ENCODE peak calls at places on chromosomes 4 and X, in eight cellular contexts. G is colonic mucosa, Y is tibial nerve, Q is hepatocyte, D is body of pancreas, H is right cardiac atrium, B is A549, W is HepG2. F is an unnamed sample.

GRCh38 chrX:32530802-32531403 is 680.4 kb downstream of the DMD start:
- DNase-seq in D (peak; percentile 20), G (peak; percentile 31), Q (peak; percentile 83), Y (no peak), W (peak; percentile 21), B (no peak), H (no peak), F (no peak)

GRCh38 chrX:113741744-113742143 is 842.1 kb upstream of the HTR2C start:
- DNase-seq in Y (no peak), D (no peak), G (no peak), Q (peak; percentile 66), H (no peak), W (peak; percentile 2), B (no peak), F (no peak)

GRCh38 chrX:131063613-131064012 is 5.5 kb downstream of the ARHGAP36 start:
- DNase-seq in H (no peak), W (no peak), Q (no peak), B (no peak), Y (no peak), D (no peak), G (no peak), F (no peak)

GRCh38 chr4:126071346-126072333 is 756.9 kb downstream of the FAT4 start:
- DNase-seq in H (peak; percentile 47), Y (no peak), B (no peak), Q (peak; percentile 38), D (peak; percentile 60), G (no peak), W (peak; percentile 11), F (peak; percentile 35)

GRCh38 chrX:117854806-117855205 is 261.8 kb downstream of the KLHL13 start:
- DNase-seq in G (no peak), Y (no peak), B (no peak), W (no peak), H (no peak), Q (no peak), D (no peak), F (no peak)

GRCh38 chr4:17846256-17846655 is 35.5 kb downstream of the NCAPG start:
- DNase-seq in W (no peak), B (no peak), H (no peak), D (no peak), G (no peak), Y (no peak), Q (no peak), F (no peak)

GRCh38 chr4:142372570-142373300 is 473.4 kb downstream of the INPP4B start:
- DNase-seq in D (no peak), H (no peak), Q (no peak), W (no peak), G (no peak), B (no peak), Y (no peak), F (no peak)

GRCh38 chrX:154429708-154430107 is 1.2 kb downstream of the ATP6AP1 start:
- DNase-seq in B (no peak), G (no peak), W (no peak), H (no peak), D (no peak), Y (no peak), Q (no peak), F (no peak)

GRCh38 chr4:74028504-74028903 is 10.0 kb downstream of the CXCL3 start:
- DNase-seq in H (no peak), Q (no peak), G (no peak), D (no peak), W (no peak), B (no peak), Y (no peak), F (no peak)

GRCh38 chr4:124337874-124338273 is 374.7 kb downstream of the ANKRD50 start:
- DNase-seq in Y (no peak), B (no peak), W (no peak), Q (no peak), H (peak; percentile 79), G (no peak), D (peak; percentile 49), F (no peak)

GRCh38 chrX:57677132-57677858 is 2.8 kb downstream of the NLRP2B start:
- DNase-seq in G (no peak), Y (no peak), W (no peak), B (no peak), H (no peak), Q (no peak), D (no peak), F (no peak)

GRCh38 chr4:24973471-24974251 is 57.1 kb downstream of the LGI2 start:
- DNase-seq in G (peak; percentile 41), H (peak; percentile 82), B (peak; percentile 14), Y (no peak), Q (peak; percentile 17), D (no peak), W (peak; percentile 36), F (peak; percentile 93)

GRCh38 chrX:119303137-119303536 is 67.1 kb downstream of the PGRMC1 start:
- DNase-seq in H (no peak), D (no peak), Q (no peak), B (no peak), Y (no peak), W (no peak), G (no peak), F (no peak)

DNA sequence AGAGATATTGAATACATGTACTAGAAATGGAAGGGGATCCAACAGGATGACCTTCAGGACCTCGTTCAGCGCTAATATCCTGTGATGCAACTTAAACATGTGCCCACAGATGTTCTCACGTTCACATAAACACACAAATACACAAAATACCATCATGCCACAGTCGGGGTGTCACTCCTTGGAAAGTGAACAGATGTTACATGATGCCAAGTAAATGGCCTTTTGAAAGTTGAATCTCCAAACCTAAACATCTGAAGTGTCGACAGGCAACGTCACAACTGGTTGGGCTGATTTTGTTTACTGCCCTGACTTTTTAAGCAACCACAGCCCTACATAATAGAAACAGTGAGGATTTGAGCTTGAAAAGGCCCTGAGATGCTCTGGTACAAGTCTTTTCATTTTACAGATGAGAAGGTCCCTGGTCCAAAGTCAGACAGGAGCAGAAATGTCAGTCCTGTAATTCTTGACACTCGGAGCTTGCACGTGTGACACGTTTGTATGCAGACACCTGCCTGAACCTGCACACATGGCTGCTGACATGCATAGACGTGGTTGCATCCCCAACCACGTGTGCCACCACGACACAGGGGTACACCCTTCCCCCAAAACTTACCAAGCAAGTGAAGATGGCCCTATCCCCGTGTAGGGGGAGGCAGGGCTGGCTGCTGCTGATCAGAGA is 23.5 kb upstream of the BCORL1 start:
- DNase-seq in W (no peak), G (no peak), Q (no peak), H (no peak), Y (no peak), B (no peak), D (no peak), F (no peak)
- H3K27ac ChIP-seq in W (no peak overlapping the region), G (no peak overlapping the region), Q (no peak overlapping the region), H (no peak overlapping the region), Y (no peak overlapping the region), B (no peak overlapping the region), D (no peak overlapping the region), F (no peak overlapping the region)

DNA sequence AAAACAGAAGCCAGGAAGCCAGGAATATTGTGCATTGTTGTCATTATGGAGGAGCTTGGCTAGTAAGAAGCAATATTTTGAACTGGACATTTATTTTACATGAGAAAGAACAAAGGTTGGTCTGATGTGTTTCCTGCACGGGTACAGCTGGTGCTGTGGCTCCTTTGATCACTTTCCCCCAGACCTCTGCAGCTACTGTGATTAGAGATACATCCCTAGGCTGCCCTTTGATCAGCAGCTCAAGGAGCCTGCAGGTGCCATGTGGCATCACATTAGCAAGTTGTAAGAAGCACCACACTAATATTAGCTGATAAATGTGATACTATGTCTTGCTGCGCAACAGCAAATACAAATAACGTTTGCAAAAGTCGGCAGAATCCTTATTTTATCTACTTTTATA is 2.5 kb downstream of the PDGFC start:
- DNase-seq in B (no peak), D (no peak), G (no peak), W (no peak), H (no peak), Y (no peak), Q (no peak), F (no peak)
- H3K4me3 ChIP-seq in B (no peak overlapping the region), D (no peak overlapping the region), G (no peak overlapping the region), W (peak overlapping the region; percentile 82), H (peak overlapping the region; percentile 100), Y (no peak overlapping the region), Q (peak overlapping the region; percentile 59), F (peak overlapping the region; percentile 59)

GRCh38 chr4:182642831-182643230 is 274.4 kb downstream of the DCTD start:
- DNase-seq in B (peak; percentile 0), W (peak; percentile 9), D (no peak), H (no peak), Q (no peak), Y (no peak), G (no peak), F (no peak)

GRCh38 chr4:182643801-182644311 is 273.3 kb downstream of the DCTD start:
- DNase-seq in W (no peak), H (peak; percentile 65), B (no peak), Y (no peak), D (no peak), Q (no peak), G (no peak), F (no peak)

GRCh38 chr4:182647901-182648300 is 269.3 kb downstream of the DCTD start:
- DNase-seq in D (no peak), H (no peak), B (no peak), Q (no peak), Y (no peak), G (no peak), W (no peak), F (no peak)

GRCh38 chr4:182645511-182645910 is 271.7 kb downstream of the DCTD start:
- DNase-seq in G (no peak), B (no peak), W (no peak), H (no peak), D (no peak), Q (no peak), Y (no peak), F (no peak)

DNA sequence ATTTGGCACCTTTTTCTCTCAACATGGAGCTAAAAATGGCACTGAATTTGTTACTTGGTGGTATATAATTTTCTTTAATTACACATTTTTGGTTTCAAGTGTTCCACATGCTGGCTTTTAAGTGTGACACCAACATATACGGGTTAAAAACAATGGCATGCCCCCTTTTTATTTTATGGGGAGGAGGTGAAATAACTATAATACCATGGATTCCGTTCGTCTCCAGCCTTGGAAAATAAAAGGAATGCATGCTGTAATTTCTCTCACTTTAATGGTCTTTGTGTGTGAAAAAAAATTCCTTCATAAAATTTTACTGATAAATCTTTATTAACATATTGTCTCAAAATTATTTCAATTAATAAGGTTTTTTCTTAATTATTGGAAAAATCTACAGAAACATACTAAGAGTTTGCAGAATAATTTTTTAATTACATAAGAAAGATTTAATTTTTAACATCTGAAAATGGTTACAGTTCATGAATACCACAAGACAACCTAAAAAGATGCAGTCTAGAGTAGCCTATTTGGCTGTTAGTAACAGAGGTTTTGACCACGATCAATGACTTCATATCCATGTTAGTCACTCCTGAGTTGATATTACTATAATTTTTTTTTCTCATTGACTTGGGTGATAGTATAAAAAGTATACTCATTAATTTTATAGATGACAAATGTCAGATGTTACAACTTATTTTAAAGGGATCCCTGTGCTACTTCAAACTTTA is 272.7 kb downstream of the DCTD start:
- DNase-seq in Y (no peak), H (no peak), W (no peak), G (no peak), B (no peak), D (no peak), Q (no peak), F (no peak)
- H3K27ac ChIP-seq in Y (no peak overlapping the region), H (no peak overlapping the region), W (no peak overlapping the region), G (no peak overlapping the region), B (no peak overlapping the region), D (no peak overlapping the region), Q (no peak overlapping the region), F (no peak overlapping the region)

DNA sequence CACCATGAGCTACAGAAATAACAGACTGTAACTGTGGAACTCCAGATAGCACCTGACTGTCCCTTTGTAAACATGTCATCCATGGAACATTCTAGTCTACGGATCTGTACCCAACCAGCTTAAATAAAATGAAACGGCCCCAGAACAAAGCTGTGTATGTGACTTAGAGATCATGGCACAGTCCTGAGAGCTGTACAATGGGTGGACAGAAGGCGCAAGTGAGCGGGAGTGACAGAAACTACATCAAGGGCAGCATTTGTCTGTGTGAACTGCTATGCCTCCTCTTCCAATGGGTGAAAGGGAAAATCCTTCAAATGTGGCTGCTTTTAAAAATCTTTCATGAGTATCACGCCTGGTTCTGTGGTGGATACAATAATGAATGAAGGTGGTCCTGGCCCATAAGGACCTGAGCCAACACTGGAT is 72.5 kb downstream of the FAT1 start:
- DNase-seq in H (no peak), Y (no peak), D (no peak), G (no peak), B (no peak), Q (no peak), W (no peak), F (no peak)
- H3K4me3 ChIP-seq in H (peak overlapping the region; percentile 12), Y (no peak overlapping the region), D (peak overlapping the region; percentile 2), G (no peak overlapping the region), B (peak overlapping the region; percentile 39), Q (no peak overlapping the region), W (no peak overlapping the region), F (no peak overlapping the region)